ENCODE peak calls at places on chromosomes 13 and 19, in six cellular contexts. S is mesendoderm, X is neuronal stem cell, H is H1, A is IMR-90, M is H9. W is an unnamed sample.
A peak's percentile ranks its signal among the peaks of the same experiment; 100 is the strongest.

GRCh38 chr19:32339988-32340874 is 5.2 kb upstream of the ZNF507 start:
- DNase-seq in S (peak; percentile 68), X (no peak), H (no peak), A (peak; percentile 27), M (peak; percentile 71), W (peak; percentile 35)

GRCh38 chr13:23087884-23088283 is 92.9 kb upstream of the SGCG start:
- DNase-seq in S (peak; percentile 72), X (no peak), H (no peak), A (peak; percentile 20), M (peak; percentile 53), W (peak; percentile 5)

GRCh38 chr13:113729329-113730019 is 29.6 kb upstream of the TMEM255B start:
- DNase-seq in S (no peak), X (no peak), H (no peak), A (no peak), M (no peak), W (no peak)

GRCh38 chr19:16366433-16367268 is 42.0 kb downstream of the KLF2 start:
- DNase-seq in S (no peak), X (no peak), H (no peak), A (no peak), M (no peak), W (peak; percentile 23)

GRCh38 chr13:101416181-101417042 is at the start of gene NALCN:
- DNase-seq in S (peak; percentile 18), X (peak; percentile 31), H (no peak), A (no peak), M (peak; percentile 39), W (peak; percentile 26)

GRCh38 chr19:19356901-19357566 is 36.4 kb downstream of the MAU2 start:
- DNase-seq in S (no peak), X (no peak), H (no peak), A (no peak), M (no peak), W (no peak)

GRCh38 chr19:16899566-16900075 is 10.8 kb downstream of the F2RL3 start:
- DNase-seq in S (peak; percentile 70), X (no peak), H (no peak), A (no peak), M (peak; percentile 81), W (no peak)

GRCh38 chr19:48397636-48398328 is 4.3 kb downstream of the GRIN2D start:
- DNase-seq in S (peak; percentile 34), X (no peak), H (no peak), A (no peak), M (no peak), W (peak; percentile 4)

GRCh38 chr19:40804783-40805242 is 5.8 kb downstream of the EGLN2 start:
- DNase-seq in S (no peak), X (no peak), H (no peak), A (no peak), M (no peak), W (no peak)

GRCh38 chr13:44764334-44764733 is 188.2 kb upstream of the TSC22D1 start:
- DNase-seq in S (no peak), X (no peak), H (no peak), A (no peak), M (no peak), W (no peak)

GRCh38 chr19:35098413-35099049 is 17.1 kb upstream of the FXYD3 start:
- DNase-seq in S (no peak), X (no peak), H (no peak), A (no peak), M (no peak), W (no peak)

GRCh38 chr19:40671404-40671803 is 19.0 kb downstream of the NUMBL start:
- DNase-seq in S (no peak), X (no peak), H (no peak), A (no peak), M (no peak), W (peak; percentile 92)

GRCh38 chr19:29714953-29715694 is at the start of gene C19orf12:
- DNase-seq in S (peak; percentile 57), X (peak; percentile 40), H (no peak), A (peak; percentile 23), M (no peak), W (peak; percentile 25)

GRCh38 chr13:20525601-20526544 is at the start of gene CRYL1:
- DNase-seq in S (peak; percentile 25), X (peak; percentile 46), H (no peak), A (peak; percentile 73), M (peak; percentile 45), W (peak; percentile 68)

GRCh38 chr13:113220141-113220598 is 10.8 kb downstream of the CUL4A start:
- DNase-seq in S (no peak), X (no peak), H (no peak), A (no peak), M (no peak), W (no peak)

GRCh38 chr19:6076675-6077463 is 33.4 kb downstream of the RFX2 start:
- DNase-seq in S (no peak), X (no peak), H (no peak), A (peak; percentile 91), M (no peak), W (peak; percentile 95)

GRCh38 chr13:105327727-105328126 is 1207.7 kb downstream of the EFNB2 start:
- DNase-seq in S (no peak), X (no peak), H (no peak), A (peak; percentile 47), M (no peak), W (no peak)

GRCh38 chr19:19997656-19998268 is 41.5 kb downstream of the ZNF682 start:
- DNase-seq in S (peak; percentile 62), X (no peak), H (peak; percentile 47), A (no peak), M (peak; percentile 74), W (no peak)

GRCh38 chr13:43261018-43261417 is 237.6 kb downstream of the DNAJC15 start:
- DNase-seq in S (no peak), X (no peak), H (no peak), A (peak; percentile 90), M (no peak), W (peak; percentile 75)

GRCh38 chr13:46617382-46617781 is 64.4 kb downstream of the LRCH1 start:
- DNase-seq in S (no peak), X (no peak), H (no peak), A (peak; percentile 15), M (no peak), W (peak; percentile 87)

GRCh38 chr13:41356788-41357187 is 45.7 kb downstream of the NAA16 start:
- DNase-seq in S (no peak), X (no peak), H (no peak), A (no peak), M (no peak), W (peak; percentile 71)

GRCh38 chr13:37068962-37069361 is 9.5 kb upstream of the SUPT20H start:
- DNase-seq in S (no peak), X (no peak), H (no peak), A (peak; percentile 30), M (no peak), W (peak; percentile 6)

GRCh38 chr13:35260316-35260715 is 216.2 kb downstream of the MAB21L1 start:
- DNase-seq in S (no peak), X (no peak), H (no peak), A (no peak), M (no peak), W (no peak)

GRCh38 chr13:25916119-25916518 is 135.7 kb downstream of the SHISA2 start:
- DNase-seq in S (no peak), X (no peak), H (no peak), A (no peak), M (no peak), W (no peak)

GRCh38 chr13:106523566-106523965 is 11.9 kb downstream of the EFNB2 start:
- DNase-seq in S (no peak), X (no peak), H (no peak), A (no peak), M (no peak), W (no peak)

GRCh38 chr19:1833540-1833939 is 14.7 kb downstream of the REXO1 start:
- DNase-seq in S (no peak), X (no peak), H (no peak), A (no peak), M (no peak), W (no peak)

GRCh38 chr19:57720878-57721277 is 6.5 kb downstream of the ZNF671 start:
- DNase-seq in S (no peak), X (no peak), H (no peak), A (no peak), M (no peak), W (no peak)

GRCh38 chr13:25232937-25233515 is 54.3 kb downstream of the MTMR6 start:
- DNase-seq in S (peak; percentile 42), X (no peak), H (no peak), A (peak; percentile 21), M (no peak), W (no peak)

GRCh38 chr19:55118401-55118991 is 1.1 kb upstream of the PPP1R12C start:
- DNase-seq in S (peak; percentile 95), X (peak; percentile 75), H (peak; percentile 73), A (no peak), M (peak; percentile 94), W (no peak)

GRCh38 chr13:29832899-29833298 is 17.5 kb downstream of the UBL3 start:
- DNase-seq in S (no peak), X (no peak), H (no peak), A (no peak), M (no peak), W (no peak)

GRCh38 chr13:29835280-29836061 is 14.9 kb downstream of the UBL3 start:
- DNase-seq in S (peak; percentile 58), X (no peak), H (no peak), A (no peak), M (peak; percentile 41), W (no peak)

GRCh38 chr13:29830000-29830399 is 20.4 kb downstream of the UBL3 start:
- DNase-seq in S (no peak), X (no peak), H (no peak), A (no peak), M (no peak), W (no peak)
- H2BK5ac ChIP-seq in S (no peak overlapping the region), X (no peak overlapping the region), H (no peak overlapping the region), A (no peak overlapping the region), M (no peak overlapping the region), W (no peak overlapping the region)

DNA sequence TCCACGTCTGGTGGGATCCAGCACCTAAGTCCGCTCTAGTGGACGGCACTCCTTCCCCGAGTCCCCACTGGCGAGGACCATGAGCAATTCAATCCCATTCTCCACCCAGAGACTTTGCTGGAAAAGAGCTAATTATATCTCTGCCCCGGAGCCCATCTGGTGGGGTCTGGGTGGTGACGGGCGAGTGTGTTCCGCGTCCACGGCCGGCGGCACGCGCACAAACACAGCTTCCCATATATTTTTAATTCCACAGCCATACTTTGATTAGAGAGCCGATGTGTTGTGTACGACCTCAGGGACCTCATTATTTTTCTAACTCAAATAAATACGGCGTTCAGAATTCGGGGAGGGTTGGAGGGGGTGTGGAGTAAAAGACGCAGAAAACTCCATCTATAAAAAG is 64.1 kb upstream of the ADGRE5 start:
- DNase-seq in S (no peak), X (no peak), H (no peak), A (no peak), M (no peak), W (no peak)
- H3K9ac ChIP-seq in S (no peak overlapping the region), X (no peak overlapping the region), H (no peak overlapping the region), A (no peak overlapping the region), M (no peak overlapping the region), W (no peak overlapping the region)

DNA sequence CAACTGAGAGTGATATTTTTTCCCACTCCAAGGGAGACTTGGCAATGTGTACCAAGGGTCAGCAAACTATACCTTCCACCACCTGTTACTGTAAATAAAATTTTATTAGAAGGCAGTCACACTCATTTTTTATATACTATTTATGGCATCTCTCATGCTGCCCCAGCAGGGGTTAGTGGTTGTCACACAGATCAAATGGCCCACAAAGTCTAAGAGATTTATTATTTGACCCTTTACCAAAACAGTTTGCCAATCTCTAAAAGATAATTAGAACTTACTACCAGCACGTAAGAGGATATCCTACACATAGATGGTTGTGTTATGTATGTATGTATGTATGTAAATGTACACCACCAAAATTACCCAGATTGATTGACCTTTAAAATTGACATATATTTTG is 185.1 kb downstream of the PRR20E start:
- DNase-seq in S (no peak), X (no peak), H (no peak), A (no peak), M (no peak), W (no peak)
- H2BK5ac ChIP-seq in S (no peak overlapping the region), X (no peak overlapping the region), H (no peak overlapping the region), A (no peak overlapping the region), M (no peak overlapping the region), W (no peak overlapping the region)

GRCh38 chr13:73303858-73304257 is 245.1 kb downstream of the KLF5 start:
- DNase-seq in S (peak; percentile 67), X (no peak), H (peak; percentile 13), A (peak; percentile 75), M (peak; percentile 29), W (no peak)
- H3K9ac ChIP-seq in S (no peak overlapping the region), X (no peak overlapping the region), H (no peak overlapping the region), A (no peak overlapping the region), M (no peak overlapping the region), W (no peak overlapping the region)